ENCODE peak calls at places on chromosome 6, in five cellular contexts. G is H1, M is body of pancreas, H is HepG2, A is transverse colon. O is an unnamed sample.

GRCh38 chr6:133761706-133762105 is 127.2 kb upstream of the TCF21 start:
- DNase-seq in M (no peak), H (no peak), G (no peak), A (no peak), O (no peak)

GRCh38 chr6:149615805-149616204 is 32.7 kb downstream of the KATNA1 start:
- DNase-seq in G (no peak), M (no peak), H (no peak), A (no peak), O (no peak)

GRCh38 chr6:100119261-100119660 is 125.2 kb upstream of the MCHR2 start:
- DNase-seq in G (no peak), A (no peak), H (no peak), M (no peak), O (no peak)

GRCh38 chr6:64012351-64013060 is 376.9 kb downstream of the PHF3 start:
- DNase-seq in G (peak), H (peak), A (peak), M (no peak), O (no peak)

GRCh38 chr6:98946877-98947410 is 802 bp downstream of the FBXL4 start:
- DNase-seq in M (peak), G (no peak), A (peak), H (no peak), O (no peak)

GRCh38 chr6:133608620-133609019 is 280.3 kb upstream of the TCF21 start:
- DNase-seq in A (no peak), H (no peak), M (no peak), G (no peak), O (no peak)

GRCh38 chr6:153947817-153948447 is 91.1 kb upstream of the OPRM1 start:
- DNase-seq in M (peak), A (no peak), H (peak), G (peak), O (no peak)

GRCh38 chr6:147156218-147156617 is 48.0 kb upstream of the STXBP5 start:
- DNase-seq in A (no peak), H (no peak), M (no peak), G (no peak), O (no peak)

GRCh38 chr6:34106900-34107299 is 39.0 kb downstream of the GRM4 start:
- DNase-seq in A (no peak), G (no peak), H (no peak), M (no peak), O (no peak)

DNA sequence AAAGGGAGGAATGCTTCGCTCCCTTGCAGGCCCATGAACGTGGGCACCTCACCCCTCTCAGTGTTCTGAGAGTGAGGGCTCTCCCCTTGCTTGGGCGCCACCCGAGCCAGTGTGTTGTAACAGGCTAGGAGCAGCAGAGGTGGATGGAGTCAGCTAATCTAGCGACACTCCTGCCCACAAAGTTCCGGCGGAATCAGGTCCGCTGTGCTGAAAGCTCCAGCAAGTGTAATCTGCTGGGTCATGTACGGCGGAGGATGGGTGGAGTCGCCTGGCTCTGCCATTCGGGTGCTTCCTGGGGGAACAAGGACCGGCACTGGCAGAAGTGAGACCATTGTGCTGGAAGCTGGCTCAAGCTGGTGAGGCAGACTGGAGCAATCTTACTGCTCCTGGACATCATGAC is 1310.1 kb downstream of the EPHA7 start:
- DNase-seq in M (no peak), G (no peak), H (no peak), A (no peak), O (no peak)
- TF ChIP-seq POLR2A in M (no peak), G (no peak), H (no peak), A (no peak), O (no peak)

GRCh38 chr6:44985006-44985405 is 343.1 kb upstream of the RUNX2 start:
- DNase-seq in A (no peak), G (no peak), M (no peak), H (no peak), O (no peak)
- H3K4me3 ChIP-seq in A (no peak), G (no peak), M (no peak), H (no peak), O (no peak)

GRCh38 chr6:73585566-73586415 is 65.0 kb upstream of the EEF1A1 start:
- DNase-seq in M (peak), A (peak), G (no peak), H (peak), O (peak)
- TF ChIP-seq POLR2A in M (no peak), A (peak), G (no peak), H (no peak), O (no peak)

DNA sequence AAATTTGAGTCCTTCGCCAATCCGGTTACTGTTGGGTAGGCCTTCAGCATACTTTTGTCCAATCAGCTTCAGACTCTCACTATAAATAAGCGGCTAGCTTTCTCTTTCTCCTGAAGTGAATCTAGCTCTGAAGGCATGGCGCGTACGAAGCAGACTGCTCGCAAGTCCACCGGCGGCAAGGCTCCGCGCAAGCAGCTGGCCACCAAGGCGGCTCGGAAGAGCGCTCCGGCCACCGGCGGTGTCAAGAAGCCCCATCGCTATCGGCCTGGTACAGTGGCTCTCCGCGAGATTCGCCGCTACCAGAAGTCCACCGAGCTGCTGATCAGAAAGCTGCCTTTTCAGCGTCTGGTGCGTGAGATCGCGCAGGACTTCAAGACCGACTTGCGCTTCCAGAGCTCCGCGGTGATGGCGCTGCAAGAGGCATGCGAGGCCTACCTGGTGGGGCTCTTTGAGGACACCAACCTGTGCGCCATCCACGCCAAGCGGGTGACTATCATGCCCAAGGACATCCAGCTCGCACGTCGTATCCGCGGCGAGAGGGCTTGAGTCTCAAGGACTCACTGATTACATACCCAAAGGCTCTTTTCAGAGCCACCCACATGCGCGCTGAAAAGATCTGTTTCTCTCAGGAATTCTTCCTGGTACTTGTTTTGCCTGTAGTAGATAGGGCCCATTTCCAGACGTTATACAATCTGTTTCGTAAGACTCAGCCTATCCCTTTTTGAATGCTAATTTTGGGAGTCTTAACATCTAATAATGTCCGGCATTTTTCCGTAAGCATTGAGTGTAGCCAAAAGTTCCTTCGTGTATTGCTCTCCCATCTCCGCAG is 102.0 kb downstream of the OR2B2 start:
- DNase-seq in H (peak), A (peak), G (no peak), M (peak), O (peak)
- H3K4me3 ChIP-seq in H (peak), A (peak), G (peak), M (peak), O (peak)

GRCh38 chr6:26019261-26019845 is 56.8 kb downstream of the TRIM38 start:
- DNase-seq in G (no peak), M (peak), H (no peak), A (no peak), O (no peak)

GRCh38 chr6:26020291-26020982 is 57.8 kb downstream of the TRIM38 start:
- DNase-seq in A (peak), M (peak), G (no peak), H (no peak), O (peak)

GRCh38 chr6:26020983-26021349 is 58.4 kb downstream of the TRIM38 start:
- DNase-seq in G (no peak), H (no peak), M (peak), A (peak), O (peak)

GRCh38 chr6:26016326-26017275 is 54.0 kb downstream of the TRIM38 start:
- DNase-seq in G (no peak), A (no peak), M (peak), H (no peak), O (no peak)

DNA sequence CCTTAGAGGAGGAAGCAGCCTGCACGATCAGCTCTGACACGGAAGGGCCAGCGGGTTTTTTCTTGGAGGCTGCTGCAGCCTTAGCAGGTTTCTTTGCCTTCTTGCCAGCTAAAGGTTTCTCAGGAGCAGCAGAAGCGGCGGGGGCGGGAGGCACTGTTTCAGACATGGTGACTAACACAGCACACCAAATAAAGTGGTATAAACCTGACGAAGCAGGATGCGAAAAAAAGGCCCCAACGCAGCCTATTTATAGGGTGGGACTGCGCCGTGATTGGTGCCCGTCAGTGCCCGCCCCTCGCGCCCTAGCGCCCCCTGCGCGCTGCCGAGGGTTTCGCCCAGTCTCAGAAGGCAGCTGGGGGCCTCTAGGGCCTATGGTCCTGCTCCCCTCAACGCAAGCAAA is 55.0 kb downstream of the TRIM38 start:
- DNase-seq in A (peak), H (no peak), G (no peak), M (peak), O (peak)
- TF ChIP-seq POLR2A in A (no peak), H (no peak), G (peak), M (no peak), O (no peak)

GRCh38 chr6:69232506-69233194 is 564.2 kb downstream of the LMBRD1 start:
- DNase-seq in G (no peak), A (peak), M (peak), H (peak), O (no peak)
- H3K4me3 ChIP-seq in G (no peak), A (no peak), M (no peak), H (no peak), O (no peak)